ENCODE peak calls at places on chromosomes 6 and 20, in four cellular contexts. One of them, this sample, is unnamed.

GRCh38 chr6:89311853-89312531 is 3.1 kb downstream of the GABRR2 start:
- DNase-seq in thyroid gland: peak; percentile 74
- DNase-seq in fibroblast of pulmonary artery: peak; percentile 90
- DNase-seq in AG04450: no peak
- DNase-seq in this sample: no peak

GRCh38 chr6:68876792-68877493 is 241.9 kb downstream of the ADGRB3 start:
- DNase-seq in thyroid gland: no peak
- DNase-seq in fibroblast of pulmonary artery: peak; percentile 46
- DNase-seq in AG04450: no peak
- DNase-seq in this sample: no peak

GRCh38 chr6:111646942-111647341 is 41.3 kb upstream of the TRAF3IP2 start:
- DNase-seq in thyroid gland: no peak
- DNase-seq in fibroblast of pulmonary artery: peak; percentile 69
- DNase-seq in AG04450: peak; percentile 79
- DNase-seq in this sample: no peak

GRCh38 chr6:111201764-111202163 is 114.5 kb downstream of the SLC16A10 start:
- DNase-seq in thyroid gland: no peak
- DNase-seq in fibroblast of pulmonary artery: no peak
- DNase-seq in AG04450: no peak
- DNase-seq in this sample: no peak

GRCh38 chr6:163092846-163093245 is 321.7 kb upstream of the QKI start:
- DNase-seq in thyroid gland: no peak
- DNase-seq in fibroblast of pulmonary artery: no peak
- DNase-seq in AG04450: no peak
- DNase-seq in this sample: no peak

GRCh38 chr6:125014157-125014957 is 52.1 kb downstream of the RNF217 start:
- DNase-seq in thyroid gland: no peak
- DNase-seq in fibroblast of pulmonary artery: peak; percentile 90
- DNase-seq in AG04450: peak; percentile 59
- DNase-seq in this sample: no peak

GRCh38 chr6:149014631-149015171 is 267.9 kb downstream of the UST start:
- DNase-seq in thyroid gland: no peak
- DNase-seq in fibroblast of pulmonary artery: peak; percentile 71
- DNase-seq in AG04450: no peak
- DNase-seq in this sample: no peak

GRCh38 chr6:107715523-107716321 is 108.4 kb downstream of the SCML4 start:
- DNase-seq in thyroid gland: no peak
- DNase-seq in fibroblast of pulmonary artery: no peak
- DNase-seq in AG04450: no peak
- DNase-seq in this sample: no peak

GRCh38 chr6:155310596-155310995 is 3.7 kb downstream of the TFB1M start:
- DNase-seq in thyroid gland: no peak
- DNase-seq in fibroblast of pulmonary artery: peak; percentile 27
- DNase-seq in AG04450: no peak
- DNase-seq in this sample: no peak

GRCh38 chr6:145960918-145961604 is 3.1 kb downstream of the SHPRH start:
- DNase-seq in thyroid gland: peak; percentile 44
- DNase-seq in fibroblast of pulmonary artery: peak; percentile 89
- DNase-seq in AG04450: no peak
- DNase-seq in this sample: no peak

GRCh38 chr6:120214097-120214496 is 864.5 kb upstream of the MAN1A1 start:
- DNase-seq in thyroid gland: no peak
- DNase-seq in fibroblast of pulmonary artery: peak; percentile 20
- DNase-seq in AG04450: no peak
- DNase-seq in this sample: no peak

GRCh38 chr20:61426361-61426760 is 174.3 kb downstream of the CDH4 start:
- DNase-seq in thyroid gland: no peak
- DNase-seq in fibroblast of pulmonary artery: no peak
- DNase-seq in AG04450: no peak
- DNase-seq in this sample: no peak

GRCh38 chr6:128443553-128443952 is 76.8 kb downstream of the PTPRK start:
- DNase-seq in thyroid gland: no peak
- DNase-seq in fibroblast of pulmonary artery: peak; percentile 33
- DNase-seq in AG04450: no peak
- DNase-seq in this sample: no peak

GRCh38 chr6:43627008-43627825 is 1.8 kb downstream of the GTPBP2 start:
- DNase-seq in thyroid gland: peak; percentile 91
- DNase-seq in fibroblast of pulmonary artery: peak; percentile 97
- DNase-seq in AG04450: peak; percentile 96
- DNase-seq in this sample: peak; percentile 96

GRCh38 chr20:63080411-63080810 is 73.6 kb upstream of the BHLHE23 start:
- DNase-seq in thyroid gland: no peak
- DNase-seq in fibroblast of pulmonary artery: no peak
- DNase-seq in AG04450: no peak
- DNase-seq in this sample: no peak

GRCh38 chr6:148893481-148893880 is 146.7 kb downstream of the UST start:
- DNase-seq in thyroid gland: no peak
- DNase-seq in fibroblast of pulmonary artery: no peak
- DNase-seq in AG04450: no peak
- DNase-seq in this sample: no peak

GRCh38 chr6:43883698-43884659 is 114.0 kb downstream of the VEGFA start:
- DNase-seq in thyroid gland: no peak
- DNase-seq in fibroblast of pulmonary artery: no peak
- DNase-seq in AG04450: no peak
- DNase-seq in this sample: no peak

GRCh38 chr20:31972481-31973386 is 4.8 kb downstream of the XKR7 start:
- DNase-seq in thyroid gland: no peak
- DNase-seq in fibroblast of pulmonary artery: no peak
- DNase-seq in AG04450: no peak
- DNase-seq in this sample: peak; percentile 16

GRCh38 chr6:34792605-34793500 is 970 bp downstream of the BLTP3A start:
- DNase-seq in thyroid gland: peak; percentile 36
- DNase-seq in fibroblast of pulmonary artery: peak; percentile 71
- DNase-seq in AG04450: no peak
- DNase-seq in this sample: no peak

GRCh38 chr6:27528714-27529113 is 55.8 kb upstream of the ZNF184 start:
- DNase-seq in thyroid gland: no peak
- DNase-seq in fibroblast of pulmonary artery: no peak
- DNase-seq in AG04450: no peak
- DNase-seq in this sample: no peak

GRCh38 chr6:24374612-24375011 is 16.8 kb upstream of the DCDC2 start:
- DNase-seq in thyroid gland: no peak
- DNase-seq in fibroblast of pulmonary artery: no peak
- DNase-seq in AG04450: no peak
- DNase-seq in this sample: no peak

GRCh38 chr6:84847349-84848160 is 83.2 kb upstream of the TBX18 start:
- DNase-seq in thyroid gland: no peak
- DNase-seq in fibroblast of pulmonary artery: peak; percentile 56
- DNase-seq in AG04450: no peak
- DNase-seq in this sample: no peak

GRCh38 chr6:6005467-6006427 is 978 bp downstream of the NRN1 start:
- DNase-seq in thyroid gland: no peak
- DNase-seq in fibroblast of pulmonary artery: no peak
- DNase-seq in AG04450: no peak
- DNase-seq in this sample: no peak

GRCh38 chr6:56594699-56595098 is 48.0 kb downstream of the DST start:
- DNase-seq in thyroid gland: no peak
- DNase-seq in fibroblast of pulmonary artery: no peak
- DNase-seq in AG04450: no peak
- DNase-seq in this sample: no peak

GRCh38 chr6:96521267-96521624 is 360 bp upstream of the UFL1 start:
- DNase-seq in thyroid gland: no peak
- DNase-seq in fibroblast of pulmonary artery: no peak
- DNase-seq in AG04450: no peak
- DNase-seq in this sample: no peak

GRCh38 chr6:154930490-154930889 is 64.6 kb upstream of the TIAM2 start:
- DNase-seq in thyroid gland: no peak
- DNase-seq in fibroblast of pulmonary artery: no peak
- DNase-seq in AG04450: no peak
- DNase-seq in this sample: no peak

GRCh38 chr6:25506020-25506419 is 146.0 kb upstream of the SCGN start:
- DNase-seq in thyroid gland: no peak
- DNase-seq in fibroblast of pulmonary artery: no peak
- DNase-seq in AG04450: no peak
- DNase-seq in this sample: no peak

GRCh38 chr20:49690899-49691620 is 22.6 kb downstream of the B4GALT5 start:
- DNase-seq in thyroid gland: no peak
- DNase-seq in fibroblast of pulmonary artery: peak; percentile 72
- DNase-seq in AG04450: no peak
- DNase-seq in this sample: no peak

GRCh38 chr20:17939622-17940446 is 28.8 kb downstream of the SNX5 start:
- DNase-seq in thyroid gland: no peak
- DNase-seq in fibroblast of pulmonary artery: no peak
- DNase-seq in AG04450: no peak
- DNase-seq in this sample: no peak

GRCh38 chr6:125844989-125845388 is 54.2 kb downstream of the NCOA7 start:
- DNase-seq in thyroid gland: no peak
- DNase-seq in fibroblast of pulmonary artery: peak; percentile 64
- DNase-seq in AG04450: no peak
- DNase-seq in this sample: no peak

GRCh38 chr20:10553326-10553984 is 118.3 kb downstream of the SLX4IP start:
- DNase-seq in thyroid gland: peak; percentile 74
- DNase-seq in fibroblast of pulmonary artery: peak; percentile 90
- DNase-seq in AG04450: peak; percentile 55
- DNase-seq in this sample: peak; percentile 49

GRCh38 chr6:53240763-53241162 is 92.1 kb upstream of the GCM1 start:
- DNase-seq in thyroid gland: no peak
- DNase-seq in fibroblast of pulmonary artery: no peak
- DNase-seq in AG04450: no peak
- DNase-seq in this sample: no peak

GRCh38 chr6:43698584-43699349 is 11.2 kb upstream of the MRPS18A start:
- DNase-seq in thyroid gland: peak; percentile 88
- DNase-seq in fibroblast of pulmonary artery: peak; percentile 80
- DNase-seq in AG04450: no peak
- DNase-seq in this sample: no peak

GRCh38 chr6:161169690-161170089 is 104.2 kb downstream of the AGPAT4 start:
- DNase-seq in thyroid gland: peak; percentile 47
- DNase-seq in fibroblast of pulmonary artery: peak; percentile 57
- DNase-seq in AG04450: no peak
- DNase-seq in this sample: no peak

GRCh38 chr6:29793796-29794195 is 33.8 kb upstream of the HLA-G start:
- DNase-seq in thyroid gland: no peak
- DNase-seq in fibroblast of pulmonary artery: no peak
- DNase-seq in AG04450: no peak
- DNase-seq in this sample: no peak

GRCh38 chr6:9121551-9121950 is 686.2 kb upstream of the SLC35B3 start:
- DNase-seq in thyroid gland: no peak
- DNase-seq in fibroblast of pulmonary artery: no peak
- DNase-seq in AG04450: no peak
- DNase-seq in this sample: no peak

GRCh38 chr20:11772226-11772730 is 145.4 kb upstream of the BTBD3 start:
- DNase-seq in thyroid gland: no peak
- DNase-seq in fibroblast of pulmonary artery: no peak
- DNase-seq in AG04450: no peak
- DNase-seq in this sample: no peak

GRCh38 chr20:11777861-11778570 is 139.7 kb upstream of the BTBD3 start:
- DNase-seq in thyroid gland: no peak
- DNase-seq in fibroblast of pulmonary artery: peak; percentile 54
- DNase-seq in AG04450: no peak
- DNase-seq in this sample: no peak

GRCh38 chr20:11780765-11781369 is 136.8 kb upstream of the BTBD3 start:
- DNase-seq in thyroid gland: no peak
- DNase-seq in fibroblast of pulmonary artery: no peak
- DNase-seq in AG04450: no peak
- DNase-seq in this sample: no peak

GRCh38 chr20:11776687-11777086 is 141.0 kb upstream of the BTBD3 start:
- DNase-seq in thyroid gland: no peak
- DNase-seq in fibroblast of pulmonary artery: no peak
- DNase-seq in AG04450: no peak
- DNase-seq in this sample: no peak

GRCh38 chr20:11777387-11777786 is 140.3 kb upstream of the BTBD3 start:
- DNase-seq in thyroid gland: no peak
- DNase-seq in fibroblast of pulmonary artery: no peak
- DNase-seq in AG04450: no peak
- DNase-seq in this sample: no peak
- H3K4me3 ChIP-seq in thyroid gland: no peak overlapping the region
- H3K4me3 ChIP-seq in fibroblast of pulmonary artery: no peak overlapping the region
- H3K4me3 ChIP-seq in AG04450: no peak overlapping the region
- H3K4me3 ChIP-seq in this sample: no peak overlapping the region

DNA sequence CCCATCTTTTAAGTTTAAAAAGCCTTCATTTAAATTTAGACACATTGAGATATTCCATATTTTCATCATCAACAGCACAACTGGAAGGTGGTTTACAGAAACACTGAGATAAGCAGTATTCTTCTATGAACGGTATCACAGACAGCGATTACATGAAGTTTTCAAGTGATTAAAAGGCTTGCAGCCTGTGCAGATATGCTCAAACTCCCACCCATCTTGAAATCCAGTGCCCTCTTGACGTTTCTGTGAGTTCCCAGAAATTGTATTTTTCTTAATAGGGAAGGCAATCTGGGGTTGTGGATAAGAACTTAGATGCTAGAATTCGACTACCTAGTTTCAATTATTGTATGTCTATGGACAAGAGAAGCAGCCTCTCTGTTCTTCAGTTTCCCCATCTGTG is 290.3 kb downstream of the ZNF217 start:
- DNase-seq in thyroid gland: no peak
- DNase-seq in fibroblast of pulmonary artery: no peak
- DNase-seq in AG04450: no peak
- DNase-seq in this sample: no peak
- H3K4me3 ChIP-seq in thyroid gland: no peak overlapping the region
- H3K4me3 ChIP-seq in fibroblast of pulmonary artery: no peak overlapping the region
- H3K4me3 ChIP-seq in AG04450: no peak overlapping the region
- H3K4me3 ChIP-seq in this sample: no peak overlapping the region

DNA sequence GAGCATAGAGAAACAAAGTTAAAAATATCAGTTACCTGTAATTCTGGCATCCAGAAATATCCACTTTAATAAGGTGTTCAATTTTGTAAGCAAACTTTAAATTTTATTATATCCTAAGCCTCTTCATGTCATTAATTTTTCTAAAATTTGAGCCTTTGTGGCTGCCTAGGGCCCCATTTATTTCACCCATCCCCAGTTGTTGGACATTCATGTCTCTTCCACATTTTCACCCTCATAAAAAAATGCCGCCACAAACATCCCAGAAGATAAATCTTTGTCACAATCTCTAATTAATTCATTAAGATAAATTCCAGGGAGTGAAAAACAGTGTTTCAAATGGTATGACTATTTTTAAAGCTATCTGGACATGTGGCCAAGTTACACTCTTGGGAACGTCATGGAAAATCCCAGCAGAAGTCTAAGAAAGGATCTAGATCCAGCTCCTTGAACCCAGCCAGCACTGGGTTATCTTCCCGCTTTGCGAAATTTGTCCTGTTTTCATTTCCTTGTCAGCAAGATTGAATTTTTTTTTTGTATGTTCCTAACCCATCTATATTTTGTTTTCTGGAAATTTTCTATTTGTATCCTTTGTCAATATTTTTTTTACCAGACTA is 97.2 kb downstream of the TMEM242 start:
- DNase-seq in thyroid gland: no peak
- DNase-seq in fibroblast of pulmonary artery: peak; percentile 88
- DNase-seq in AG04450: no peak
- DNase-seq in this sample: no peak
- H3K4me3 ChIP-seq in thyroid gland: no peak overlapping the region
- H3K4me3 ChIP-seq in fibroblast of pulmonary artery: no peak overlapping the region
- H3K4me3 ChIP-seq in AG04450: no peak overlapping the region
- H3K4me3 ChIP-seq in this sample: no peak overlapping the region

DNA sequence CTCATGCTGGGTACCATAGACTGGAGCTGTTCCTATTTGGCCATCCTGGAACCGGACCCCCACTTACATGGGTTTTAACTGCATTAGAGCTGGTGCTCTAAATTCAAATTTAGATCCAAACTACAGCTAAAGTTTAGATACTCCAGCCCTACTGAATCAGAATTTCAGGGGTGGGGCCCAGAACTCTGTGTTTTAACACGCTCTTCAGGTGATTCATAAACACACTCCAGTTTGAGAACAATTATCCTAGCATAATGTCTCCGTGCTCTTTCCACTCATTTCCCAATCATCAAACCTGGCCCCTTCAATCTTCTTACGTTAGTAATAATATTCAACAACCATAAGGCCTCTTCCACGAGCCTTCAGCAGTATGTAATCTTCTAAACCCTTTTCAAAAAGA is 15.3 kb downstream of the TRPC4AP start:
- DNase-seq in thyroid gland: no peak
- DNase-seq in fibroblast of pulmonary artery: no peak
- DNase-seq in AG04450: no peak
- DNase-seq in this sample: no peak
- H3K4me3 ChIP-seq in thyroid gland: no peak overlapping the region
- H3K4me3 ChIP-seq in fibroblast of pulmonary artery: no peak overlapping the region
- H3K4me3 ChIP-seq in AG04450: no peak overlapping the region
- H3K4me3 ChIP-seq in this sample: no peak overlapping the region

This sample was measured in kidney epithelial cell.